ENCODE peak calls at places on chromosomes 1 and 21, in seven cellular contexts. B is AG08396; S is chondrocyte; A is cardiac fibroblast; T is stimulated activated CD8-positive, alpha-beta memory T cell treated with anti-CD3 and anti-CD28 coated beads, Interleukin-15, amount 100 ng/mL, for 4 hours; C is colonic mucosa; Z is stimulated activated CD4-positive, alpha-beta T cell treated with anti-CD3 and anti-CD28 coated beads, Interleukin-2, amount 100 ng/mL, for 24 hours. R is an unnamed sample.

GRCh38 chr21:44890338-44890931 is 16.9 kb upstream of the PTTG1IP start:
- DNase-seq in B (no peak), S (peak), A (no peak), T (no peak), C (no peak), Z (no peak), R (no peak)

GRCh38 chr1:97796716-97797115 is 124.1 kb downstream of the DPYD start:
- DNase-seq in B (no peak), S (no peak), A (peak), T (no peak), C (no peak), Z (no peak), R (peak)

GRCh38 chr1:56064705-56065104 is 514.7 kb downstream of the PLPP3 start:
- DNase-seq in B (no peak), S (no peak), A (peak), T (no peak), C (no peak), Z (no peak), R (no peak)

GRCh38 chr1:201877877-201878339 is 10.8 kb upstream of the SHISA4 start:
- DNase-seq in B (peak), S (no peak), A (peak), T (no peak), C (no peak), Z (no peak), R (peak)

GRCh38 chr1:41673806-41674205 is 189.3 kb upstream of the EDN2 start:
- DNase-seq in B (no peak), S (no peak), A (no peak), T (peak), C (no peak), Z (peak), R (no peak)

GRCh38 chr1:54254055-54254454 is 54.1 kb downstream of the MRPL37 start:
- DNase-seq in B (no peak), S (no peak), A (peak), T (no peak), C (peak), Z (no peak), R (peak)

GRCh38 chr1:27341525-27342252 is at the start of gene SYTL1:
- DNase-seq in B (peak), S (no peak), A (peak), T (no peak), C (peak), Z (peak), R (peak)

GRCh38 chr1:220825819-220826551 is 39.3 kb downstream of the MTARC1 start:
- DNase-seq in B (no peak), S (no peak), A (peak), T (no peak), C (no peak), Z (no peak), R (peak)

GRCh38 chr1:94926365-94926914 is 470 bp downstream of the CNN3 start:
- DNase-seq in B (peak), S (peak), A (peak), T (no peak), C (peak), Z (no peak), R (peak)

GRCh38 chr1:185534806-185535205 is 199.4 kb upstream of the HMCN1 start:
- DNase-seq in B (no peak), S (no peak), A (no peak), T (no peak), C (no peak), Z (no peak), R (peak)

R was measured in lung microvascular endothelial cell.